ENCODE peak calls at places on chromosomes 5 and 9, in four cellular contexts. One of them, this sample, is unnamed.
A peak's percentile ranks its signal among the peaks of the same experiment; 100 is the strongest.

GRCh38 chr9:3865373-3865772 is 339.6 kb upstream of the RFX3 start:
- DNase-seq in stomach: no peak
- DNase-seq in adrenal gland: no peak
- DNase-seq in cardiac muscle cell: no peak
- DNase-seq in this sample: no peak

GRCh38 chr9:123967323-123967722 is 37.4 kb upstream of the DENND1A start:
- DNase-seq in stomach: no peak
- DNase-seq in adrenal gland: no peak
- DNase-seq in cardiac muscle cell: no peak
- DNase-seq in this sample: no peak

GRCh38 chr9:77449177-77450092 is 198.7 kb downstream of the GNA14 start:
- DNase-seq in stomach: no peak
- DNase-seq in adrenal gland: no peak
- DNase-seq in cardiac muscle cell: no peak
- DNase-seq in this sample: no peak

GRCh38 chr9:82982271-82982880 is 80.6 kb downstream of the RASEF start:
- DNase-seq in stomach: no peak
- DNase-seq in adrenal gland: no peak
- DNase-seq in cardiac muscle cell: no peak
- DNase-seq in this sample: no peak

GRCh38 chr5:178531786-178532185 is 58.4 kb downstream of the COL23A1 start:
- DNase-seq in stomach: no peak
- DNase-seq in adrenal gland: no peak
- DNase-seq in cardiac muscle cell: no peak
- DNase-seq in this sample: no peak

GRCh38 chr9:98980291-98980690 is 36.6 kb downstream of the COL15A1 start:
- DNase-seq in stomach: no peak
- DNase-seq in adrenal gland: no peak
- DNase-seq in cardiac muscle cell: no peak
- DNase-seq in this sample: no peak

GRCh38 chr5:80269991-80270438 is 14.2 kb upstream of the SERINC5 start:
- DNase-seq in stomach: no peak
- DNase-seq in adrenal gland: no peak
- DNase-seq in cardiac muscle cell: no peak
- DNase-seq in this sample: peak; percentile 41

GRCh38 chr9:116275418-116276295 is 122.1 kb downstream of the PAPPA start:
- DNase-seq in stomach: no peak
- DNase-seq in adrenal gland: no peak
- DNase-seq in cardiac muscle cell: no peak
- DNase-seq in this sample: no peak

GRCh38 chr5:156497816-156498215 is 170.9 kb downstream of the SGCD start:
- DNase-seq in stomach: no peak
- DNase-seq in adrenal gland: no peak
- DNase-seq in cardiac muscle cell: no peak
- DNase-seq in this sample: no peak

GRCh38 chr5:143682221-143682620 is 129.7 kb upstream of the HMHB1 start:
- DNase-seq in stomach: no peak
- DNase-seq in adrenal gland: no peak
- DNase-seq in cardiac muscle cell: peak; percentile 40
- DNase-seq in this sample: no peak

GRCh38 chr9:86322973-86323644 is 31.1 kb downstream of the TUT7 start:
- DNase-seq in stomach: no peak
- DNase-seq in adrenal gland: no peak
- DNase-seq in cardiac muscle cell: no peak
- DNase-seq in this sample: no peak

GRCh38 chr9:113511856-113512761 is 48.6 kb downstream of the RGS3 start:
- DNase-seq in stomach: no peak
- DNase-seq in adrenal gland: no peak
- DNase-seq in cardiac muscle cell: no peak
- DNase-seq in this sample: peak; percentile 47

GRCh38 chr5:4245076-4245475 is 649.4 kb downstream of the IRX1 start:
- DNase-seq in stomach: no peak
- DNase-seq in adrenal gland: no peak
- DNase-seq in cardiac muscle cell: no peak
- DNase-seq in this sample: no peak

GRCh38 chr5:1089621-1090040 is 22.2 kb downstream of the SLC12A7 start:
- DNase-seq in stomach: no peak
- DNase-seq in adrenal gland: no peak
- DNase-seq in cardiac muscle cell: no peak
- DNase-seq in this sample: no peak

GRCh38 chr5:155189476-155189875 is 175.9 kb downstream of the KIF4B start:
- DNase-seq in stomach: no peak
- DNase-seq in adrenal gland: no peak
- DNase-seq in cardiac muscle cell: no peak
- DNase-seq in this sample: no peak

GRCh38 chr9:22342489-22343217 is 104.0 kb upstream of the DMRTA1 start:
- DNase-seq in stomach: no peak
- DNase-seq in adrenal gland: no peak
- DNase-seq in cardiac muscle cell: no peak
- DNase-seq in this sample: no peak

GRCh38 chr5:141369994-141370848 is at the start of gene PCDHGB3:
- DNase-seq in stomach: no peak
- DNase-seq in adrenal gland: no peak
- DNase-seq in cardiac muscle cell: no peak
- DNase-seq in this sample: peak; percentile 28

GRCh38 chr9:85158512-85158911 is 489.0 kb downstream of the NTRK2 start:
- DNase-seq in stomach: peak; percentile 35
- DNase-seq in adrenal gland: no peak
- DNase-seq in cardiac muscle cell: no peak
- DNase-seq in this sample: no peak

GRCh38 chr9:61673664-61674381 is 484.0 kb downstream of the SPATA31A7 start:
- DNase-seq in stomach: no peak
- DNase-seq in adrenal gland: no peak
- DNase-seq in cardiac muscle cell: no peak
- DNase-seq in this sample: no peak

GRCh38 chr5:136166909-136167308 is 26.1 kb downstream of the SMIM32 start:
- DNase-seq in stomach: no peak
- DNase-seq in adrenal gland: no peak
- DNase-seq in cardiac muscle cell: no peak
- DNase-seq in this sample: no peak

GRCh38 chr5:374631-375335 is 53.3 kb downstream of the AHRR start:
- DNase-seq in stomach: no peak
- DNase-seq in adrenal gland: no peak
- DNase-seq in cardiac muscle cell: no peak
- DNase-seq in this sample: no peak

GRCh38 chr5:20248102-20248501 is 260.1 kb upstream of the CDH18 start:
- DNase-seq in stomach: no peak
- DNase-seq in adrenal gland: no peak
- DNase-seq in cardiac muscle cell: no peak
- DNase-seq in this sample: no peak

GRCh38 chr9:124869466-124869985 is 7.6 kb downstream of the ARPC5L start:
- DNase-seq in stomach: peak; percentile 43
- DNase-seq in adrenal gland: no peak
- DNase-seq in cardiac muscle cell: peak; percentile 45
- DNase-seq in this sample: peak; percentile 27

GRCh38 chr5:58497956-58498942 is 7.0 kb downstream of the GAPT start:
- DNase-seq in stomach: peak; percentile 45
- DNase-seq in adrenal gland: peak; percentile 36
- DNase-seq in cardiac muscle cell: peak; percentile 51
- DNase-seq in this sample: no peak

GRCh38 chr9:28946648-28947047 is 1373.4 kb upstream of the C9orf72 start:
- DNase-seq in stomach: no peak
- DNase-seq in adrenal gland: no peak
- DNase-seq in cardiac muscle cell: no peak
- DNase-seq in this sample: no peak

GRCh38 chr5:135593886-135594285 is 15.1 kb upstream of the CXCL14 start:
- DNase-seq in stomach: no peak
- DNase-seq in adrenal gland: no peak
- DNase-seq in cardiac muscle cell: no peak
- DNase-seq in this sample: no peak

GRCh38 chr5:127228540-127229184 is 61.9 kb upstream of the MEGF10 start:
- DNase-seq in stomach: no peak
- DNase-seq in adrenal gland: no peak
- DNase-seq in cardiac muscle cell: peak; percentile 10
- DNase-seq in this sample: no peak

GRCh38 chr9:107637421-107638420 is 148.2 kb upstream of the KLF4 start:
- DNase-seq in stomach: peak; percentile 68
- DNase-seq in adrenal gland: peak; percentile 97
- DNase-seq in cardiac muscle cell: peak; percentile 72
- DNase-seq in this sample: no peak

GRCh38 chr9:107635803-107636174 is 146.2 kb upstream of the KLF4 start:
- DNase-seq in stomach: no peak
- DNase-seq in adrenal gland: no peak
- DNase-seq in cardiac muscle cell: no peak
- DNase-seq in this sample: no peak

GRCh38 chr9:107638496-107638895 is 148.9 kb upstream of the KLF4 start:
- DNase-seq in stomach: no peak
- DNase-seq in adrenal gland: no peak
- DNase-seq in cardiac muscle cell: no peak
- DNase-seq in this sample: no peak

GRCh38 chr9:107635137-107635802 is 145.7 kb upstream of the KLF4 start:
- DNase-seq in stomach: no peak
- DNase-seq in adrenal gland: no peak
- DNase-seq in cardiac muscle cell: no peak
- DNase-seq in this sample: no peak

DNA sequence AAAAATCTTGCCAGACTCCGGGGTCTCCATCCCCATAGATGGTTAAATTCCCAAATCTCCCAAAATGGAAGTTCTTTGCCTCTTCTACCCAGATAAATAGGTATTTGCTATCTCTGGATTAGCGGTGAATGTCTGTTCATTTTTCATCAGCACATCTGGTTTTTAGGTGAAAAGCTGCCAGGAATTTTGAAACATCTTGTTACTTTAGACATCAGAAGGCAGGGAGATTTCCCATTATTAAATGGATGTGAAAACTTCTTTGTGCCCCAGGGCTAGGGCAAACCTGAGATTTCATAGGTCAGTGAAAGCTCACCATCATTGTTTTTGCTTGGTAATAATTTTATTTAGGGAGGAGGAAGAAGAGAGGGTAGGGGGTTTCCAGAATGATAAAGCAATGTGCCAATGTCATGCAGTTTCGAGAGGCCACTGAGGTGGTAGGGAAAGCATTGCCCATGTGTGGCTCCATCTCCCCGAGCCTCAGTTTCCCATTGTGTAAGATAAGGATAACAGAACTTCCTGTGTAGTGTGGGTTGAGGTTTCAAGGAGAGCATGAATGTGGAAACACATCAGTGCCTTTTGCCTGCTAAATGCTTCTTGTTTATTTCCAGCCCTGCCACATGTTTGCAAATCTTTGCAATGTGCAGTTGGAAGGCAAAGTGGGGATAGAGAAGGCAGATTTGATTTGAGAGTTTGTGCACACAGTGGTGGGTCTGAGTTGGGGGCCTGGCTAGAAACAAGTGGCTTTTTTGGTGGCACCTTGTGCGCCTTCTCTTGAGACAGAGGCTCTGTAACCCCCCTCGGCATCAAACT is 147.2 kb upstream of the KLF4 start:
- DNase-seq in stomach: no peak
- DNase-seq in adrenal gland: no peak
- DNase-seq in cardiac muscle cell: no peak
- DNase-seq in this sample: no peak
- H3K27me3 ChIP-seq in stomach: peaks cover 4% of the 10 kb centered on the region
- H3K27me3 ChIP-seq in adrenal gland: no peaks in the 10 kb centered on the region
- H3K27me3 ChIP-seq in cardiac muscle cell: peaks cover 30% of the 10 kb centered on the region
- H3K27me3 ChIP-seq in this sample: peaks cover 17% of the 10 kb centered on the region

GRCh38 chr9:130283514-130284248 is 18.1 kb downstream of the HMCN2 start:
- DNase-seq in stomach: no peak
- DNase-seq in adrenal gland: no peak
- DNase-seq in cardiac muscle cell: no peak
- DNase-seq in this sample: no peak
- H3K27me3 ChIP-seq in stomach: peaks cover 37% of the 10 kb centered on the region
- H3K27me3 ChIP-seq in adrenal gland: peaks cover 5% of the 10 kb centered on the region
- H3K27me3 ChIP-seq in cardiac muscle cell: no peaks in the 10 kb centered on the region
- H3K27me3 ChIP-seq in this sample: no peaks in the 10 kb centered on the region

GRCh38 chr5:16382047-16382446 is 83.6 kb downstream of the ZNF622 start:
- DNase-seq in stomach: no peak
- DNase-seq in adrenal gland: no peak
- DNase-seq in cardiac muscle cell: no peak
- DNase-seq in this sample: no peak
- H3K27me3 ChIP-seq in stomach: no peaks in the 10 kb centered on the region
- H3K27me3 ChIP-seq in adrenal gland: no peaks in the 10 kb centered on the region
- H3K27me3 ChIP-seq in cardiac muscle cell: no peaks in the 10 kb centered on the region
- H3K27me3 ChIP-seq in this sample: no peaks in the 10 kb centered on the region

GRCh38 chr9:130914417-130915095 is 17.9 kb upstream of the QRFP start:
- DNase-seq in stomach: no peak
- DNase-seq in adrenal gland: no peak
- DNase-seq in cardiac muscle cell: no peak
- DNase-seq in this sample: no peak

GRCh38 chr9:130915096-130915447 is 18.5 kb upstream of the QRFP start:
- DNase-seq in stomach: no peak
- DNase-seq in adrenal gland: no peak
- DNase-seq in cardiac muscle cell: no peak
- DNase-seq in this sample: no peak

GRCh38 chr9:130912932-130913598 is 16.5 kb upstream of the QRFP start:
- DNase-seq in stomach: no peak
- DNase-seq in adrenal gland: no peak
- DNase-seq in cardiac muscle cell: no peak
- DNase-seq in this sample: no peak

GRCh38 chr9:130911254-130912049 is 14.8 kb upstream of the QRFP start:
- DNase-seq in stomach: no peak
- DNase-seq in adrenal gland: no peak
- DNase-seq in cardiac muscle cell: no peak
- DNase-seq in this sample: no peak

GRCh38 chr9:130913599-130914416 is 17.2 kb upstream of the QRFP start:
- DNase-seq in stomach: no peak
- DNase-seq in adrenal gland: no peak
- DNase-seq in cardiac muscle cell: no peak
- DNase-seq in this sample: no peak
- H3K27me3 ChIP-seq in stomach: peaks cover 45% of the 10 kb centered on the region
- H3K27me3 ChIP-seq in adrenal gland: no peaks in the 10 kb centered on the region
- H3K27me3 ChIP-seq in cardiac muscle cell: no peaks in the 10 kb centered on the region
- H3K27me3 ChIP-seq in this sample: no peaks in the 10 kb centered on the region

DNA sequence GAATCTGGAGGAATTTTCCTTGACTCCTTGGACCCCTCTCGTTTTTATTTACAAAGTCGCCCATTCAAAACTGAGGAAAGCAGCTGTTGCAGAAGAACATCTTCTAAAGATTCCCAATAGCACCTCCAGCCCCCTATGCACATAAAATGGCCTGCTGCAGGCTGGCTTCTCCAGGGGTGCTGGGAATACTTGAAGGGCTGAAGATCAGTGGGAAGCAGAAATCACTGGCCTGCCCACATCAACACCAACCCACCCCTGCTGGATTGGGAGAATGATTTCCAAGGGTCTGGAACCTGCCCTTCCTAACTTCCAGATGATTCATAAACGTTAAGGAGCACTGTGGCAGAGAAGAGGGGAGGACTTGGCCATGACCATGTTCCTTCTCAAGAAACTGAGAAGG is 3.0 kb upstream of the FOXE1 start:
- DNase-seq in stomach: no peak
- DNase-seq in adrenal gland: no peak
- DNase-seq in cardiac muscle cell: no peak
- DNase-seq in this sample: no peak
- H3K27me3 ChIP-seq in stomach: peaks cover 100% of the 10 kb centered on the region
- H3K27me3 ChIP-seq in adrenal gland: peaks cover 90% of the 10 kb centered on the region
- H3K27me3 ChIP-seq in cardiac muscle cell: peaks cover 100% of the 10 kb centered on the region
- H3K27me3 ChIP-seq in this sample: peaks cover 91% of the 10 kb centered on the region

This sample was measured in CD4-positive, alpha-beta T cell.